ENCODE peak calls at places on chromosomes 12 and 14, in six cellular contexts. R is aorta, X is testis, Y is tibial artery, W is H9, G is tibial nerve. J is an unnamed sample. For H3K4me1, the result is how much of the 10 kb centered on the place peaks cover.

GRCh38 chr12:100672075-100672592 is 98.7 kb downstream of the GAS2L3 start:
- DNase-seq in X (peak), Y (no peak), G (no peak), W (peak), R (no peak), J (peak)

GRCh38 chr12:24562761-24563392 is 386.0 kb downstream of the BCAT1 start:
- DNase-seq in R (peak), W (peak), X (peak), G (no peak), Y (peak), J (peak)

GRCh38 chr12:110641512-110641911 is 27.6 kb downstream of the TCTN1 start:
- DNase-seq in G (no peak), X (peak), Y (no peak), R (no peak), W (no peak), J (peak)

GRCh38 chr14:68627868-68628604 is 164.8 kb downstream of the ZFP36L1 start:
- DNase-seq in X (peak), Y (no peak), R (peak), G (no peak), W (peak), J (no peak)

GRCh38 chr12:118307069-118307954 is 65.4 kb downstream of the TAOK3 start:
- DNase-seq in R (no peak), Y (no peak), W (no peak), G (no peak), X (no peak), J (peak)

GRCh38 chr12:32780111-32780510 is 24.4 kb upstream of the YARS2 start:
- DNase-seq in X (no peak), Y (no peak), W (no peak), G (no peak), R (no peak), J (no peak)

GRCh38 chr12:110563702-110564470 is 19.2 kb downstream of the PPTC7 start:
- DNase-seq in Y (no peak), G (no peak), R (no peak), X (peak), W (no peak), J (no peak)

GRCh38 chr14:97218336-97218712 is 421.1 kb downstream of the VRK1 start:
- DNase-seq in W (peak), X (no peak), Y (no peak), G (no peak), R (no peak), J (no peak)

GRCh38 chr14:25381498-25381897 is 331.6 kb upstream of the STXBP6 start:
- DNase-seq in X (no peak), Y (no peak), R (no peak), W (no peak), G (no peak), J (peak)

GRCh38 chr12:82688035-82688501 is 1.4 kb downstream of the TMTC2 start:
- DNase-seq in Y (no peak), W (no peak), X (no peak), G (no peak), R (no peak), J (no peak)

GRCh38 chr12:64010069-64010686 is 165.7 kb downstream of the SRGAP1 start:
- DNase-seq in W (no peak), G (no peak), X (no peak), Y (no peak), R (no peak), J (no peak)

GRCh38 chr12:99759467-99759866 is 111.9 kb downstream of the GARIN6 start:
- DNase-seq in X (no peak), G (no peak), Y (no peak), R (no peak), W (no peak), J (no peak)

GRCh38 chr12:49456280-49456679 is 82.5 kb upstream of the KCNH3 start:
- DNase-seq in G (no peak), Y (no peak), X (no peak), R (no peak), W (no peak), J (no peak)

GRCh38 chr14:53807580-53807979 is 149.0 kb downstream of the BMP4 start:
- DNase-seq in Y (peak), G (no peak), W (no peak), R (no peak), X (no peak), J (no peak)

GRCh38 chr12:76124456-76124855 is 40.0 kb upstream of the NAP1L1 start:
- DNase-seq in G (no peak), Y (no peak), X (no peak), R (no peak), W (no peak), J (no peak)

GRCh38 chr12:106226884-106227640 is 20.8 kb downstream of the CKAP4 start:
- DNase-seq in R (no peak), G (no peak), X (no peak), W (peak), Y (no peak), J (peak)

GRCh38 chr12:29245246-29245645 is 96.2 kb downstream of the FAR2 start:
- DNase-seq in G (no peak), W (no peak), X (no peak), Y (no peak), R (no peak), J (no peak)

GRCh38 chr12:125187148-125187733 is 122.0 kb downstream of the AACS start:
- DNase-seq in W (no peak), R (no peak), G (no peak), X (no peak), Y (no peak), J (no peak)

GRCh38 chr14:100070310-100070709 is 5.1 kb downstream of the EVL start:
- DNase-seq in W (no peak), G (no peak), R (no peak), X (no peak), Y (no peak), J (no peak)

GRCh38 chr14:53537421-53538315 is 384.5 kb upstream of the DDHD1 start:
- DNase-seq in R (no peak), X (no peak), G (no peak), Y (no peak), W (no peak), J (peak)

GRCh38 chr12:93904124-93904523 is 226.9 kb downstream of the CRADD start:
- DNase-seq in W (no peak), R (no peak), X (no peak), Y (no peak), G (no peak), J (no peak)

GRCh38 chr14:99320105-99320572 is 48.1 kb upstream of the BCL11B start:
- DNase-seq in X (peak), Y (no peak), G (no peak), R (peak), W (peak), J (peak)

GRCh38 chr12:26319511-26319910 is 124.1 kb downstream of the SSPN start:
- DNase-seq in Y (peak), X (peak), W (no peak), G (peak), R (no peak), J (no peak)

GRCh38 chr14:78154827-78155226 is 15.3 kb upstream of the NRXN3 start:
- DNase-seq in W (peak), X (no peak), G (no peak), R (no peak), Y (no peak), J (no peak)

GRCh38 chr12:8661751-8662150 is 875 bp downstream of the MFAP5 start:
- DNase-seq in R (no peak), G (no peak), W (no peak), X (no peak), Y (no peak), J (no peak)

GRCh38 chr14:97021571-97022171 is 224.5 kb downstream of the VRK1 start:
- DNase-seq in Y (no peak), W (peak), X (no peak), G (no peak), R (no peak), J (peak)

GRCh38 chr12:77940566-77940965 is 109.9 kb downstream of the NAV3 start:
- DNase-seq in W (no peak), Y (no peak), X (no peak), G (no peak), R (no peak), J (no peak)

GRCh38 chr12:88638388-88638787 is 58.1 kb upstream of the KITLG start:
- DNase-seq in Y (no peak), X (no peak), R (no peak), G (no peak), W (no peak), J (peak)

GRCh38 chr12:52026267-52026666 is 19.5 kb downstream of the TAMALIN start:
- DNase-seq in W (no peak), X (no peak), G (no peak), R (no peak), Y (no peak), J (no peak)
- H3K4me1 ChIP-seq in W (under half), X (under half), G (under half), R (under half), Y (under half), J (under half)

GRCh38 chr14:93002049-93002448 is 79.1 kb downstream of the CHGA start:
- DNase-seq in R (no peak), Y (no peak), W (no peak), X (no peak), G (no peak), J (no peak)
- H3K4me1 ChIP-seq in R (under half), Y (under half), W (under half), X (under half), G (under half), J (under half)

GRCh38 chr14:105388976-105389375 is 9.4 kb upstream of the TEX22 start:
- DNase-seq in G (no peak), W (no peak), X (no peak), Y (no peak), R (no peak), J (no peak)

GRCh38 chr14:105385698-105386365 is 12.5 kb upstream of the TEX22 start:
- DNase-seq in R (no peak), W (no peak), Y (no peak), X (no peak), G (no peak), J (no peak)

GRCh38 chr14:105386581-105387529 is 11.5 kb upstream of the TEX22 start:
- DNase-seq in X (no peak), W (no peak), G (no peak), Y (no peak), R (no peak), J (no peak)

GRCh38 chr14:105388110-105388951 is 10.0 kb upstream of the TEX22 start:
- DNase-seq in W (no peak), X (no peak), Y (no peak), R (no peak), G (no peak), J (peak)

GRCh38 chr14:105387530-105387922 is 10.8 kb upstream of the TEX22 start:
- DNase-seq in W (no peak), G (no peak), Y (no peak), X (no peak), R (no peak), J (peak)
- H3K4me1 ChIP-seq in W (under half), G (under half), Y (under half), X (under half), R (under half), J (under half)

DNA sequence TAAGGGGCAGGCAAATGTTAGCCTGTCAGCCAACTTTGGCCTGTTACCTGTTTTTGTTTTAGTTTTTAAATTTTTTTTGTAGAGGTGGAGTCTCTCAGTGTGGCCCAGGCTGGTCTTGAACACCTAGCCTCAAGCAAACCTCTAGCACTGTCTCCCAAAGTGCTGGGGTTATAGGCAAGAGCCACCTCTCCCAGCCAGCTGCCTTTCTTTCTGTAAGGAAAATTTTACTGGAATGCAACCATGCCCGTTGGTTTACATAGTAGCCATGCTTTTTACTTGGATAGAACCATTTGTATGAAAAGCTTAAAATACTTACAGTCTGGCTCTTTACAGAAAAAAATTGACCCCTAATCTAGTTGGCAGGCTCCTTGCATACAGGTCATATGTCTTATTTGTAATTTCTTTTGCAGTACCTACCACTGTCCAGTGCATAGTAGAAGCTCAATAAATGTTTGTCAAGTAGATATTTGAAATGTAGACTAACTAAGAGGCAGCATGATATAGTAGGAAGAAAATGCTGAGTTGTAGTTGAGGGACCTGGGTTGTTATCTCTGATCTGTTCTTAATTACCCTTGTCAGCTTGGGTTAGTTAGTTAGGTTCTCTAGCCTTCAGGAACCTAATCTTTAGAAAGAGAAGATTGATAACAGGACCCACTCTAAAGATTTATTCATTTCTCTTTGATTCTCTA is 4.7 kb downstream of the MDM2 start:
- DNase-seq in Y (no peak), R (no peak), X (no peak), W (no peak), G (no peak), J (no peak)
- H3K4me1 ChIP-seq in Y (under half), R (under half), X (under half), W (under half), G (under half), J (under half)

GRCh38 chr14:103802353-103802752 is 45.0 kb downstream of the PPP1R13B start:
- DNase-seq in R (no peak), Y (no peak), X (no peak), W (no peak), G (no peak), J (no peak)

GRCh38 chr14:103806805-103807204 is 40.6 kb downstream of the PPP1R13B start:
- DNase-seq in W (no peak), R (no peak), Y (no peak), G (no peak), X (no peak), J (no peak)

GRCh38 chr14:103803661-103804060 is 43.7 kb downstream of the PPP1R13B start:
- DNase-seq in G (no peak), R (no peak), W (no peak), Y (no peak), X (no peak), J (no peak)

GRCh38 chr14:103805708-103806107 is 41.7 kb downstream of the PPP1R13B start:
- DNase-seq in X (no peak), Y (no peak), W (no peak), G (no peak), R (no peak), J (no peak)

GRCh38 chr14:103801459-103801858 is 45.9 kb downstream of the PPP1R13B start:
- DNase-seq in X (no peak), W (no peak), G (no peak), Y (no peak), R (no peak), J (no peak)
- H3K4me1 ChIP-seq in X (under half), W (under half), G (under half), Y (under half), R (under half), J (under half)

GRCh38 chr12:80704430-80704829 is 3.0 kb upstream of the MYF6 start:
- DNase-seq in Y (no peak), X (no peak), G (no peak), R (no peak), W (no peak), J (no peak)
- H3K4me1 ChIP-seq in Y (under half), X (under half), G (under half), R (under half), W (under half), J (under half)

J was measured in SJCRH30.